ENCODE peak calls at places on chromosome 12, in four cellular contexts. C is SK-N-SH, Q is HepG2, S is K562. L is an unnamed sample.

GRCh38 chr12:107411792-107412535 is 273.6 kb upstream of the PWP1 start:
- DNase-seq in Q (no peak), C (no peak), S (no peak), L (no peak)

GRCh38 chr12:46908236-46908935 is 82.6 kb upstream of the SLC38A4 start:
- DNase-seq in C (no peak), Q (no peak), S (no peak), L (no peak)

GRCh38 chr12:46357438-46358324 is 14.9 kb downstream of the SLC38A2 start:
- DNase-seq in S (no peak), Q (peak), C (no peak), L (no peak)

GRCh38 chr12:50589650-50590435 is 85.1 kb downstream of the DIP2B start:
- DNase-seq in C (no peak), S (no peak), Q (no peak), L (no peak)

GRCh38 chr12:67241482-67241881 is 27.7 kb upstream of the CAND1 start:
- DNase-seq in Q (no peak), C (no peak), S (no peak), L (no peak)

GRCh38 chr12:10235761-10236631 is 23.3 kb downstream of the GABARAPL1 start:
- DNase-seq in S (peak), Q (peak), C (peak), L (no peak)

GRCh38 chr12:104721944-104722343 is 236.1 kb downstream of the SLC41A2 start:
- DNase-seq in Q (no peak), S (no peak), C (no peak), L (no peak)

GRCh38 chr12:123436017-123436964 is at the start of gene RILPL2:
- DNase-seq in Q (peak), S (peak), C (peak), L (peak)

GRCh38 chr12:89880695-89881350 is 172.2 kb upstream of the ATP2B1 start:
- DNase-seq in C (no peak), S (no peak), Q (no peak), L (no peak)

GRCh38 chr12:112121780-112122565 is 3.4 kb upstream of the TRAFD1 start:
- DNase-seq in Q (no peak), S (no peak), C (no peak), L (no peak)

GRCh38 chr12:20601668-20602280 is 93.4 kb upstream of the SLCO1C1 start:
- DNase-seq in S (no peak), C (peak), Q (peak), L (no peak)

GRCh38 chr12:114032801-114033200 is 66.7 kb upstream of the RBM19 start:
- DNase-seq in Q (no peak), S (no peak), C (no peak), L (no peak)

GRCh38 chr12:109844983-109845841 is 12.0 kb upstream of the TRPV4 start:
- DNase-seq in S (peak), Q (peak), C (peak), L (peak)

GRCh38 chr12:122471324-122472226 is 29.2 kb downstream of the ZCCHC8 start:
- DNase-seq in C (peak), Q (peak), S (peak), L (no peak)

GRCh38 chr12:103144278-103144677 is 186.8 kb downstream of the ASCL1 start:
- DNase-seq in S (no peak), Q (no peak), C (no peak), L (no peak)

GRCh38 chr12:93139028-93139665 is 210.1 kb upstream of the EEA1 start:
- DNase-seq in S (no peak), C (no peak), Q (no peak), L (no peak)

GRCh38 chr12:50400638-50401382 is at the start of gene LARP4:
- DNase-seq in S (peak), Q (peak), C (peak), L (peak)

GRCh38 chr12:24839268-24839791 is 109.6 kb downstream of the BCAT1 start:
- DNase-seq in Q (no peak), S (no peak), C (no peak), L (no peak)

GRCh38 chr12:83945871-83946270 is 966.7 kb downstream of the SLC6A15 start:
- DNase-seq in S (no peak), Q (peak), C (no peak), L (no peak)

GRCh38 chr12:6887460-6887859 is 14.4 kb upstream of the SPSB2 start:
- DNase-seq in C (no peak), Q (no peak), S (no peak), L (no peak)

GRCh38 chr12:53046655-53047220 is 3.1 kb upstream of the TNS2 start:
- DNase-seq in S (no peak), C (no peak), Q (peak), L (peak)

GRCh38 chr12:52155048-52155868 is 36.6 kb downstream of the KRT80 start:
- DNase-seq in S (no peak), Q (no peak), C (no peak), L (no peak)

GRCh38 chr12:29158364-29158763 is 9.3 kb downstream of the FAR2 start:
- DNase-seq in C (no peak), Q (no peak), S (no peak), L (no peak)

GRCh38 chr12:33609910-33610309 is 170.3 kb upstream of the SYT10 start:
- DNase-seq in Q (no peak), C (no peak), S (no peak), L (no peak)

GRCh38 chr12:49877066-49877465 is 26.6 kb downstream of the FAIM2 start:
- DNase-seq in S (no peak), Q (no peak), C (no peak), L (no peak)

GRCh38 chr12:28247806-28248205 is 57.5 kb downstream of the CCDC91 start:
- DNase-seq in Q (no peak), C (no peak), S (no peak), L (no peak)

GRCh38 chr12:46774011-46774633 is 51.7 kb downstream of the SLC38A4 start:
- DNase-seq in Q (no peak), S (no peak), C (no peak), L (no peak)

GRCh38 chr12:104695453-104696148 is 238.9 kb downstream of the CHST11 start:
- DNase-seq in S (no peak), Q (no peak), C (no peak), L (no peak)

GRCh38 chr12:51401900-51402299 is 10.7 kb upstream of the GALNT6 start:
- DNase-seq in S (no peak), Q (no peak), C (no peak), L (no peak)

GRCh38 chr12:104304261-104305004 is 894 bp downstream of the EID3 start:
- DNase-seq in S (no peak), C (no peak), Q (no peak), L (no peak)

GRCh38 chr12:91419809-91420208 is 237.2 kb upstream of the DCN start:
- DNase-seq in S (no peak), Q (no peak), C (no peak), L (no peak)

GRCh38 chr12:117486840-117487659 is 125.6 kb upstream of the NOS1 start:
- DNase-seq in Q (no peak), C (no peak), S (no peak), L (no peak)

GRCh38 chr12:96912261-96912660 is 5.2 kb downstream of the NEDD1 start:
- DNase-seq in S (no peak), C (no peak), Q (no peak), L (no peak)

GRCh38 chr12:232731-233614 is 19.0 kb upstream of the SLC6A12 start:
- DNase-seq in S (no peak), Q (no peak), C (no peak), L (no peak)

GRCh38 chr12:113683566-113683965 is 211.9 kb upstream of the LHX5 start:
- DNase-seq in C (no peak), Q (no peak), S (no peak), L (no peak)

GRCh38 chr12:66960704-66961690 is 282.1 kb upstream of the GRIP1 start:
- DNase-seq in Q (no peak), S (no peak), C (no peak), L (no peak)

GRCh38 chr12:67145692-67146091 is 123.5 kb upstream of the CAND1 start:
- DNase-seq in C (no peak), S (no peak), Q (no peak), L (no peak)

GRCh38 chr12:45575823-45576448 is 153.6 kb upstream of the ARID2 start:
- DNase-seq in Q (no peak), C (no peak), S (no peak), L (no peak)

GRCh38 chr12:60197589-60197988 is 601.8 kb downstream of the SLC16A7 start:
- DNase-seq in Q (no peak), S (no peak), C (no peak), L (no peak)
- TF ChIP-seq FOXJ3 in Q (no peak), S (no peak), C (no peak), L (no peak)

DNA sequence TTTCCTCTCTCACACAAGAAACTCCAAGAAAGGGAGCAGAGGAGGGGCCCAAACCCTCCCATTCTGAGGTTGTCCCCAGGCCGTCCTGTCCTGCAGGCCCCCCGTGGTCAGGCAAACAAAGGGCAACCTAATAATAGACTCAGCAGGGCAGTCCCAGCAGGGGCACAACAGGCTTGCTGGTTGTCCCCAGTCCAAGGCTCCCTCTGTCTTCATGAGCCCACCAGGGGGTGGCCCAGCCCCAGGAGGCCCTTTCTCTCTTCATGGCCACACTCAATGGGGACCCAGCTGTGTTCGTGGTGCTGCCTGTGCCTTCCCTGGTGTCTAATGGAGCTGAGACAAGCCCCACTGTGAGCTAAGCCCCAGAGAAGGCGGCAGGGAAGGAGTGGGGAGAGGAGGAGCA is 359.9 kb downstream of the ADGRD1 start:
- DNase-seq in S (no peak), C (no peak), Q (no peak), L (no peak)
- TF ChIP-seq FOXJ3 in S (no peak), C (no peak), Q (no peak), L (no peak)

DNA sequence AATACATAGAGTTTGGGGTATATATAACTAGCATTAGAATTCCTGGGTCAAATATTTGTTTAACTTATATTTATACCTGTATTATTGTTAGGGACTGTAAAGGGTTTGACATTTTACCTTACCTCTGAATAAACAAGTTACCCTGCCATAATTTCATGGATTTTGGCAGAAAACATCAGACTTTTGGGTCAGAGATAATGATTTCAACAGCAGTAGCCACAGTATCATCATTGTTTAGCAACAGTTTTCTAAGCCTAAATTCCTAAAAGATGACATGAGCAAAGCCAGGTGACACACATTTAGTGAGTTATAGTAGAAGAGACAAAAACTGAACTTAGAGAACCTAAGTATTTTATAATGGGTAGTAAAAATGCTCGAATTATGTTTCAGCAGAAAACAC is 954.4 kb downstream of the TRHDE start:
- DNase-seq in C (no peak), S (no peak), Q (no peak), L (no peak)
- TF ChIP-seq FOXJ3 in C (no peak), S (no peak), Q (no peak), L (no peak)

GRCh38 chr12:86411710-86412109 is 155.5 kb upstream of the MGAT4C start:
- DNase-seq in S (no peak), Q (no peak), C (no peak), L (no peak)
- TF ChIP-seq FOXJ3 in S (no peak), Q (no peak), C (no peak), L (no peak)

DNA sequence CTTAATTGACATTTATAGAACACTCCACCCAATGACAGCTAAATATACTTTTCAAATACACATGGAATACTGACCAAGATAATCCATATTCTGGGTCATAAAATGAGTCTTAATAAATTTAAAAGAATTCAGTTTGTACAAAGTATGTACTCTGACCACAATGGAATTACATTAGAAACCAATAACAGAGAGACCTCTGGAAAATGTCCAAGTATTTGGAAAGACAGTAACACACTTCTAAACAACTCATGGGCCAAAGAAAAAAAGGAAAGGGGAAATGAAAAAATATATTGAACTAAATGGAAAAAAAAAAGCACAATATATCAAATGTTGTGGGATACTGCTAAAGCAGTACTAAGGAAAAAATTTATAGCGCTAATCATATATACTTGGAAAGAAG is 52.0 kb downstream of the CRACR2A start:
- DNase-seq in S (no peak), C (no peak), Q (no peak), L (no peak)
- TF ChIP-seq FOXJ3 in S (no peak), C (no peak), Q (no peak), L (no peak)

GRCh38 chr12:23540572-23540971 is 408.9 kb downstream of the SOX5 start:
- DNase-seq in Q (no peak), C (peak), S (no peak), L (no peak)
- TF ChIP-seq FOXJ3 in Q (no peak), C (no peak), S (no peak), L (no peak)

DNA sequence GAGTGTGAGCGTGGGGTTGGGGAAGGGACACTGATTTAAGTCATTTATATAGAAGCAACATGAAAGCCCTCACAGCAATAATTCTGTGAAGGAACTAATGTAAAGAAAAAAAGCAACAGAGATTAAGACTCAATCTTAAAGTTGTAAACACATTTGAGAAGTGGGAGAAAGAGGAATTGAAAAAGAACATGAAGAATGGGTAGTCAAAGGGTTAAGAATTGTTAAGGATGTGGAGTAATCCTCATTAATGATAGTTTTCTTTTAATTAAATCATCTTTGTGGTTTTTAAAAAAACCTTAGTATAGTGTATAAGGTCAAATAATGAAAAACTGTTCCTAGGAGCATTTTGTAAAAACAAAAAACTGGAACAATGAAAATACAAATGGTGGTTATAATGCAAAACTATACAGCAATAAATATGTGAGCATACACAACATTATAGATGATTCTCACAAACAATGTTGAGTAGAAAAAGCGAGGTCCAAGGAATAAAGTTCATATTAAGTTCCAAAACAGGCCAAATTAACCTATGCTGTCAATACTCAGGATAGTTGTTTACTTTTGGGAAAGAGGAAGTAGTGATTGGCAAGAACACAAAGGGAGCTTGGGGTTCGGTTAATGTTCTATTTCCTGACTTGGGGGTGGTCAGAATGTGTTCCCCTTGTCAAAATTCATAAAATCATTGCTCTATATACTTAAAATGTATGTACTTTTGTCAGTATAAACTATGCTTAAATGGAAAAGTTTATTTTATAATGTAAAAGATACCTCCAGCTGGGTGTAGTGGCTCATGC is 120.4 kb upstream of the ATF7IP start:
- DNase-seq in S (no peak), C (no peak), Q (no peak), L (no peak)
- TF ChIP-seq FOXJ3 in S (no peak), C (no peak), Q (no peak), L (no peak)

DNA sequence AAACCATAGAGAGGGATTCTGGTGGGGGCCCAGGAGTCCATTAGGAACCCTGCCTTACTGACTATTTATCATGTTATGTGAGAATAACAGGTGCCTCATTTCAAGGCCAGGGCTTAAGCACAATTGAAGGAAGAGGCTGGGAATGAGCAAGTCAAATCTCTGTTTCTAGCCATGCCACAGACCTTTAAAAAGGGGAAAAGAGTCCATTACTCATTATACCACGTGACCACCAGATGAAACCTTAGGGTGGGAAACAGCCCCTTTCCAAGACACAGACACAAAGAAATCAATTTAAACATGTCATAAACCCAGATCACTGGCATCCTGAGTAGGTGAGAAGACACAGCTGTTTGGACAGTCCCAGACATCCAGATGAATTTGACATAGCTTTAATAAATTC is 39.5 kb upstream of the KRR1 start:
- DNase-seq in C (no peak), Q (no peak), S (no peak), L (no peak)
- TF ChIP-seq FOXJ3 in C (no peak), Q (no peak), S (no peak), L (no peak)

L was measured in WTC11.